ENCODE peak calls at places on chromosome 4, in five cellular contexts. Y is esophagus squamous epithelium, N is adrenal gland, C is GM12891, W is endothelial cell of umbilical vein. J is an unnamed sample.

GRCh38 chr4:87819281-87819919 is 13.4 kb upstream of the MEPE start:
- DNase-seq in Y (no peak), N (no peak), C (no peak), W (no peak), J (no peak)

GRCh38 chr4:169345207-169345788 is 74.5 kb upstream of the SH3RF1 start:
- DNase-seq in Y (no peak), N (peak; percentile 23), C (no peak), W (peak; percentile 9), J (peak; percentile 43)

GRCh38 chr4:82811838-82812672 is 13.5 kb upstream of the SCD5 start:
- DNase-seq in Y (no peak), N (no peak), C (no peak), W (peak; percentile 28), J (no peak)

GRCh38 chr4:57131849-57132745 is 21.9 kb upstream of the IGFBP7 start:
- DNase-seq in Y (no peak), N (no peak), C (no peak), W (peak; percentile 90), J (no peak)

GRCh38 chr4:139593091-139593564 is 37.1 kb upstream of the SETD7 start:
- DNase-seq in Y (no peak), N (peak; percentile 66), C (no peak), W (peak; percentile 13), J (peak; percentile 24)

GRCh38 chr4:86640469-86640868 is 46.4 kb downstream of the PTPN13 start:
- DNase-seq in Y (no peak), N (no peak), C (no peak), W (no peak), J (no peak)

GRCh38 chr4:28469387-28469786 is 1608.7 kb downstream of the STIM2 start:
- DNase-seq in Y (no peak), N (no peak), C (no peak), W (no peak), J (no peak)

GRCh38 chr4:41213563-41214157 is 682 bp downstream of the APBB2 start:
- DNase-seq in Y (no peak), N (peak; percentile 33), C (peak; percentile 13), W (peak; percentile 37), J (no peak)

GRCh38 chr4:82017680-82018079 is 356.1 kb downstream of the HNRNPD start:
- DNase-seq in Y (no peak), N (no peak), C (peak; percentile 5), W (peak; percentile 7), J (no peak)

GRCh38 chr4:76246025-76246424 is 5.5 kb upstream of the FAM47E start:
- DNase-seq in Y (no peak), N (no peak), C (no peak), W (no peak), J (no peak)

GRCh38 chr4:114509340-114509739 is 89.3 kb upstream of the UGT8 start:
- DNase-seq in Y (no peak), N (no peak), C (no peak), W (no peak), J (no peak)

GRCh38 chr4:117800636-117801035 is 233.7 kb upstream of the NDST3 start:
- DNase-seq in Y (no peak), N (no peak), C (no peak), W (no peak), J (no peak)

GRCh38 chr4:11313157-11313943 is 115.3 kb downstream of the HS3ST1 start:
- DNase-seq in Y (no peak), N (no peak), C (no peak), W (no peak), J (no peak)

GRCh38 chr4:98976716-98977115 is 18.8 kb upstream of the METAP1 start:
- DNase-seq in Y (no peak), N (no peak), C (no peak), W (peak; percentile 35), J (no peak)

GRCh38 chr4:18391370-18391728 is 369.8 kb upstream of the LCORL start:
- DNase-seq in Y (no peak), N (no peak), C (no peak), W (no peak), J (no peak)

GRCh38 chr4:162116085-162116784 is 47.6 kb downstream of the FSTL5 start:
- DNase-seq in Y (no peak), N (no peak), C (no peak), W (no peak), J (no peak)

GRCh38 chr4:159042097-159042605 is 60.7 kb upstream of the RAPGEF2 start:
- DNase-seq in Y (no peak), N (no peak), C (no peak), W (peak; percentile 44), J (no peak)

GRCh38 chr4:169115897-169116254 is 105.8 kb upstream of the CBR4 start:
- DNase-seq in Y (no peak), N (no peak), C (no peak), W (peak; percentile 95), J (peak; percentile 37)

GRCh38 chr4:156946508-156947197 is 24.9 kb downstream of the PDGFC start:
- DNase-seq in Y (no peak), N (peak; percentile 59), C (no peak), W (peak; percentile 89), J (no peak)

GRCh38 chr4:94577136-94577535 is 125.4 kb downstream of the PDLIM5 start:
- DNase-seq in Y (no peak), N (no peak), C (no peak), W (peak; percentile 70), J (no peak)

GRCh38 chr4:100009490-100009889 is 59.4 kb upstream of the H2AZ1 start:
- DNase-seq in Y (no peak), N (no peak), C (no peak), W (no peak), J (no peak)

GRCh38 chr4:184384056-184384809 is 90.1 kb downstream of the IRF2 start:
- DNase-seq in Y (peak; percentile 3), N (peak; percentile 81), C (no peak), W (peak; percentile 74), J (peak; percentile 10)
- TF ChIP-seq POLR2A in Y (no peak), N (peak; percentile 78), C (no peak), W (no peak), J (no peak)

GRCh38 chr4:25666031-25666630 is 10.5 kb downstream of the SLC34A2 start:
- DNase-seq in Y (no peak), N (no peak), C (no peak), W (no peak), J (no peak)
- TF ChIP-seq POLR2A in Y (no peak), N (no peak), C (no peak), W (no peak), J (no peak)

GRCh38 chr4:182914357-182914756 is 2.8 kb downstream of the DCTD start:
- DNase-seq in Y (no peak), N (no peak), C (no peak), W (no peak), J (no peak)

GRCh38 chr4:182918044-182918607 is 940 bp upstream of the DCTD start:
- DNase-seq in Y (no peak), N (no peak), C (no peak), W (no peak), J (no peak)

GRCh38 chr4:182917182-182918043 is at the start of gene DCTD:
- DNase-seq in Y (peak; percentile 26), N (peak; percentile 72), C (peak; percentile 59), W (peak; percentile 60), J (peak; percentile 30)

GRCh38 chr4:182918791-182919302 is 1.7 kb upstream of the DCTD start:
- DNase-seq in Y (no peak), N (no peak), C (no peak), W (no peak), J (no peak)

DNA sequence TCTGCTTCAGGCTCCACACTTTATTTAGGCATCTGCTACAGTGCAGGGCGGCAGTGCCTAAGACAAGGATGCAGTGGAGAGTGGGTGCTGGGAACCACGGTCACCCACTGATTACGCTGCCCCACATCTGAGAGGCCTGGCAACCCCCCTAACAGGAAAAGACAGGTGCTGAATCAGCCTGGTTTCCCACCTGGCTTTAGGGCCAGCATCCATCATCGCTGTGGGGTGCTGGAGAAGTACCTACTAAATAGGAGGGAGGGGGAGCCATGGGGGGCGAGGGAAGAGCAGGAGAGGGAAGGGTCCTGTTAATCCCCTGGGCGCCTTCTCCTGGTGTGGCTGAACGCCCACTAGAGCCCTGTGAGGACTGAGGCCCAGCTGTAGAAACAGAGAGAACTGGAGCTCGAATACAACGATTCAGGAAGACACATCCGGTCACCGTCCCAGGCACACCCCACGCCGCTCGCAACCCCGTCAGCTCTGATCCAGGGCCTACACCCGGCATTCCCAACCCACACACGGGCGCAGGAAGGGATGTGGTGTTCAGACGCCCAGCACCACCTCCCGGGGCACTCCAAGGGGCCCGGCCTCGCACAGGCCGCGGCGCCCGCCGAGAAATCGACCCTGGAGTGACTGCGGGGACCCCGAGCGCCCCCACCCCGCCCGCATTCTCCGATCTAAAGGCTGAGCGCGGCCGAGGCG is 554 bp downstream of the DCTD start:
- DNase-seq in Y (peak; percentile 38), N (peak; percentile 70), C (peak; percentile 17), W (peak; percentile 53), J (peak; percentile 50)
- TF ChIP-seq POLR2A in Y (no peak), N (peak; percentile 41), C (no peak), W (no peak), J (no peak)

GRCh38 chr4:119307606-119308005 is 14.3 kb downstream of the FABP2 start:
- DNase-seq in Y (no peak), N (no peak), C (no peak), W (peak; percentile 7), J (no peak)
- TF ChIP-seq POLR2A in Y (no peak), N (no peak), C (no peak), W (no peak), J (no peak)

GRCh38 chr4:7777017-7777710 is 162.5 kb downstream of the AFAP1 start:
- DNase-seq in Y (no peak), N (no peak), C (no peak), W (no peak), J (no peak)
- TF ChIP-seq POLR2A in Y (no peak), N (no peak), C (no peak), W (no peak), J (no peak)

GRCh38 chr4:1290165-1290977 is 680 bp downstream of the MAEA start:
- DNase-seq in Y (no peak), N (no peak), C (no peak), W (peak; percentile 23), J (no peak)
- TF ChIP-seq POLR2A in Y (no peak), N (peak; percentile 54), C (no peak), W (no peak), J (no peak)

J was measured in H54.